ENCODE peak calls at places on chromosomes 11 and 22, in ten cellular contexts. W, K, X, A, I, D, E, S, L and B are unnamed samples.

GRCh38 chr11:112453601-112454577 is 193.2 kb upstream of the PLET1 start:
- DNase-seq in L (no peak), X (peak; percentile 41), E (peak; percentile 18), A (no peak), D (no peak), W (no peak), S (peak; percentile 52), K (no peak), I (peak; percentile 85), B (no peak)

GRCh38 chr11:73997120-73997772 is 11.6 kb downstream of the UCP3 start:
- DNase-seq in K (no peak), W (no peak), X (no peak), D (no peak), S (no peak), E (no peak), A (peak; percentile 45), I (no peak), L (no peak), B (no peak)

GRCh38 chr11:72306186-72306585 is 62.2 kb upstream of the PHOX2A start:
- DNase-seq in K (no peak), E (no peak), L (no peak), S (peak; percentile 29), I (no peak), A (no peak), D (no peak), W (no peak), X (no peak), B (no peak)

GRCh38 chr11:69888671-69889076 is 69.5 kb upstream of the FGF3 start:
- DNase-seq in I (peak; percentile 96), S (peak; percentile 63), K (peak; percentile 35), E (peak; percentile 58), L (no peak), D (peak; percentile 35), A (peak; percentile 82), X (peak; percentile 81), W (no peak), B (peak; percentile 4)

GRCh38 chr22:38788417-38788816 is 5.5 kb downstream of the DNAL4 start:
- DNase-seq in S (peak; percentile 96), I (no peak), E (peak; percentile 42), W (peak; percentile 83), A (no peak), L (peak; percentile 77), X (peak; percentile 64), K (peak; percentile 63), D (peak; percentile 70), B (peak; percentile 80)

GRCh38 chr22:41681616-41682015 is 7.1 kb downstream of the SNU13 start:
- DNase-seq in X (no peak), K (no peak), E (no peak), S (no peak), A (peak; percentile 60), L (no peak), I (no peak), D (no peak), W (no peak), B (no peak)

GRCh38 chr11:69819541-69820070 is 390 bp upstream of the FGF3 start:
- DNase-seq in W (no peak), L (no peak), D (no peak), S (no peak), K (no peak), A (no peak), X (no peak), E (no peak), I (peak; percentile 60), B (no peak)

GRCh38 chr11:131136476-131136875 is 220.2 kb upstream of the SNX19 start:
- DNase-seq in D (no peak), L (peak; percentile 24), W (no peak), A (no peak), K (no peak), I (no peak), S (no peak), X (no peak), E (no peak), B (no peak)

GRCh38 chr11:1023811-1024596 is 12.5 kb downstream of the MUC6 start:
- DNase-seq in K (no peak), I (no peak), D (no peak), L (no peak), W (no peak), X (no peak), E (no peak), S (no peak), A (no peak), B (no peak)

GRCh38 chr22:23289851-23290724 is 109.8 kb downstream of the BCR start:
- DNase-seq in W (no peak), L (no peak), D (peak; percentile 56), A (no peak), I (peak; percentile 91), S (peak; percentile 64), E (peak; percentile 62), X (peak; percentile 66), K (no peak), B (no peak)

GRCh38 chr11:66561178-66561974 is 7.0 kb downstream of the CTSF start:
- DNase-seq in A (no peak), S (no peak), L (no peak), X (no peak), E (no peak), I (no peak), W (no peak), K (no peak), D (no peak), B (no peak)

GRCh38 chr11:77668760-77669159 is 31.2 kb upstream of the CLNS1A start:
- DNase-seq in A (no peak), I (no peak), S (no peak), X (no peak), L (no peak), E (no peak), W (no peak), K (no peak), D (no peak), B (no peak)

DNA sequence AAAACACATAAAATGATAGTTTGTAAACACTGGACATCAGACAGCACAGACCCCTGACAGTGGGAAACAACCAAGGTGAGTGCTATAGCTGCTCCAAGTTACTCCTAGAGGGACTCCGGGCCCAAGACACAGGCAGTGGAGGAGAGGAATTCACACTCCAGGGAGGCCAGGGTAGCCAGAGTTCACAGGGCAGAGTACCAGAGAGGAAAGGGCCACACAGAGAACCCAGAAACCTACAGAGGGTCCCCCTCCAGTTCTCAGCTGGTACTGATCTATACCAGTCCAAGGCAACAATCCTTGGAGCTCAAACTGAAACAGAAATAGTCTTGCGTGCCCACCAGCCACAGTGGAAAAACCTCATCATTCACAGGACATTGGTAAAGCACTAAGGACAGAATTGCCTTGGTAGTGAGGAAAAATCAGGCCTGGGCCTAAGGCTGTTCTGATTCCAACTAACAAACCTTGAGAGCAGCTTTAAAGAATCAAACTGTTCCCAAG is 7.6 kb downstream of the VPS37C start:
- DNase-seq in E (no peak), A (no peak), L (no peak), S (peak; percentile 36), K (no peak), W (no peak), D (no peak), I (no peak), X (no peak), B (peak; percentile 37)
- H3K4me3 ChIP-seq in E (no peak overlapping the region), A (no peak overlapping the region), L (no peak overlapping the region), S (no peak overlapping the region), K (no peak overlapping the region), W (no peak overlapping the region), D (no peak overlapping the region), I (no peak overlapping the region), X (no peak overlapping the region), B (no peak overlapping the region)

GRCh38 chr11:32447252-32447651 is 11.9 kb upstream of the WT1 start:
- DNase-seq in I (no peak), K (no peak), X (no peak), W (no peak), S (no peak), A (no peak), D (peak; percentile 28), E (no peak), L (no peak), B (no peak)

GRCh38 chr11:32446227-32446626 is 10.9 kb upstream of the WT1 start:
- DNase-seq in X (no peak), S (no peak), W (no peak), A (no peak), E (no peak), L (no peak), D (peak; percentile 25), I (no peak), K (no peak), B (no peak)

GRCh38 chr11:32451808-32452207 is 16.5 kb upstream of the WT1 start:
- DNase-seq in S (peak; percentile 94), L (no peak), A (no peak), I (no peak), W (no peak), D (peak; percentile 42), K (no peak), E (no peak), X (no peak), B (no peak)

GRCh38 chr11:32450372-32450771 is 15.0 kb upstream of the WT1 start:
- DNase-seq in K (no peak), E (no peak), S (no peak), I (no peak), A (no peak), W (no peak), L (no peak), X (no peak), D (no peak), B (no peak)

GRCh38 chr11:32448232-32448631 is 12.9 kb upstream of the WT1 start:
- DNase-seq in D (no peak), W (no peak), A (no peak), X (no peak), I (no peak), S (peak; percentile 76), L (no peak), E (no peak), K (no peak), B (no peak)
- TF ChIP-seq CTCF in D (no peak), W (no peak), A (no peak), X (peak; percentile 36), I (no peak), S (peak; percentile 58), L (no peak), E (no peak), K (no peak), B (no peak)

GRCh38 chr11:3853935-3854659 is 1.4 kb upstream of the STIM1 start:
- DNase-seq in E (no peak), I (no peak), L (no peak), A (peak; percentile 90), X (peak; percentile 19), D (no peak), S (no peak), W (no peak), K (peak; percentile 82), B (no peak)
- H3K4me3 ChIP-seq in E (no peak overlapping the region), I (peak overlapping the region; percentile 74), L (no peak overlapping the region), A (peak overlapping the region; percentile 86), X (no peak overlapping the region), D (no peak overlapping the region), S (no peak overlapping the region), W (no peak overlapping the region), K (no peak overlapping the region), B (no peak overlapping the region)

GRCh38 chr22:21947040-21948014 is 5.3 kb downstream of the PPM1F start:
- DNase-seq in W (no peak), S (peak; percentile 68), K (no peak), E (no peak), D (no peak), A (peak; percentile 64), X (peak; percentile 57), I (peak; percentile 69), L (no peak), B (no peak)
- TF ChIP-seq CTCF in W (peak; percentile 75), S (peak; percentile 68), K (no peak), E (peak; percentile 55), D (peak; percentile 31), A (peak; percentile 54), X (peak; percentile 40), I (peak; percentile 31), L (peak; percentile 59), B (peak; percentile 57)

DNA sequence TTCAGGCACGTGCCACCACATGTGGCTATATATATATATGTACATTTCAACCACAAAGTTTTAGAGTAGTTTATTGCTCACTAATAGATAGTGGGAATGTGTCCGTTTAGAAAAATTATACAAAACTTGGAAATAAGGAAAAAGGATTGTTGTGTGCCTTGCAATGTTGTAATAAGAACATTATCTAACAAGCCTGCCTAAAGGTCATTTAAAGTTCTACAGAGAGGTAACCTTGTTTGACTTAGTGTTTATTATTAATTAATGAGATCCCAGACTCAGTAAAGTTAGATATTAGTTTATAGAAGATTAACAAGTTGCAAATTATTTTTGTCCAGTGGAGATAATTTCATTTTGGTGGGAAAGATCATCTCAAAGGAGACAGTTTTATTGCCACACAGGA is 5.5 kb upstream of the PATL1 start:
- DNase-seq in E (no peak), I (no peak), W (no peak), X (no peak), K (no peak), D (no peak), L (no peak), S (no peak), A (no peak), B (no peak)
- H3K4me3 ChIP-seq in E (no peak overlapping the region), I (no peak overlapping the region), W (no peak overlapping the region), X (no peak overlapping the region), K (no peak overlapping the region), D (no peak overlapping the region), L (no peak overlapping the region), S (no peak overlapping the region), A (no peak overlapping the region), B (no peak overlapping the region)